ENCODE peak calls at places on chromosomes 6 and 20, in four cellular contexts. O is IMR-90, K is K562, C is GM12878. X is an unnamed sample. For H4K20me1, the result is how much of the 10 kb centered on the place peaks cover.

GRCh38 chr6:142896732-142897131 is 48.2 kb downstream of the HIVEP2 start:
- DNase-seq in K (no peak), O (no peak), C (no peak), X (no peak)

GRCh38 chr6:168923171-168923570 is 330.5 kb downstream of the THBS2 start:
- DNase-seq in C (no peak), O (no peak), K (no peak), X (no peak)

GRCh38 chr6:134938896-134939295 is 11.0 kb downstream of the ALDH8A1 start:
- DNase-seq in K (no peak), C (peak), O (peak), X (no peak)

GRCh38 chr20:31543966-31544598 is 29.8 kb downstream of the HM13 start:
- DNase-seq in C (no peak), K (no peak), O (peak), X (no peak)

GRCh38 chr20:7490288-7490687 is 450.0 kb downstream of the HAO1 start:
- DNase-seq in O (no peak), K (no peak), C (no peak), X (no peak)

GRCh38 chr6:125477849-125478248 is 176.1 kb upstream of the HDDC2 start:
- DNase-seq in K (no peak), O (no peak), C (no peak), X (no peak)

GRCh38 chr6:2731281-2731909 is 19.3 kb downstream of the MYLK4 start:
- DNase-seq in C (no peak), K (no peak), O (no peak), X (no peak)

GRCh38 chr20:12411246-12411940 is 493.7 kb downstream of the BTBD3 start:
- DNase-seq in K (no peak), C (no peak), O (no peak), X (no peak)

GRCh38 chr20:47027042-47027441 is 132.4 kb downstream of the EYA2 start:
- DNase-seq in O (no peak), C (no peak), K (no peak), X (no peak)

GRCh38 chr20:8616792-8617191 is 452.1 kb upstream of the PLCB4 start:
- DNase-seq in C (no peak), K (no peak), O (peak), X (no peak)

GRCh38 chr6:71410164-71410566 is 121.6 kb downstream of the OGFRL1 start:
- DNase-seq in O (peak), C (peak), K (no peak), X (no peak)

GRCh38 chr6:113564401-113565161 is 292.6 kb upstream of the MARCKS start:
- DNase-seq in C (no peak), O (peak), K (no peak), X (peak)

GRCh38 chr6:85792278-85792677 is 149.6 kb upstream of the SYNCRIP start:
- DNase-seq in C (no peak), O (peak), K (no peak), X (no peak)

GRCh38 chr20:46022411-46023147 is 6.4 kb upstream of the SLC12A5 start:
- DNase-seq in C (no peak), K (peak), O (peak), X (peak)

GRCh38 chr6:1424306-1424927 is 35.0 kb downstream of the FOXF2 start:
- DNase-seq in C (no peak), O (peak), K (no peak), X (peak)

GRCh38 chr20:47784599-47785320 is 521 bp downstream of the SULF2 start:
- DNase-seq in O (peak), C (no peak), K (no peak), X (peak)

GRCh38 chr6:111872521-111873177 is 603 bp downstream of the FYN start:
- DNase-seq in K (peak), C (no peak), O (peak), X (no peak)

GRCh38 chr6:68958327-68958726 is 323.2 kb downstream of the ADGRB3 start:
- DNase-seq in C (no peak), O (no peak), K (no peak), X (peak)

GRCh38 chr6:107264357-107264831 is 149.1 kb upstream of the BEND3 start:
- DNase-seq in O (peak), K (no peak), C (no peak), X (peak)

GRCh38 chr6:13188306-13188705 is 140.0 kb downstream of the TBC1D7 start:
- DNase-seq in K (no peak), O (no peak), C (no peak), X (no peak)

GRCh38 chr6:13187692-13188091 is 140.6 kb downstream of the TBC1D7 start:
- DNase-seq in K (no peak), O (no peak), C (no peak), X (no peak)

GRCh38 chr6:13189710-13190109 is 138.6 kb downstream of the TBC1D7 start:
- DNase-seq in K (no peak), C (no peak), O (no peak), X (peak)

GRCh38 chr6:13191461-13191860 is 136.9 kb downstream of the TBC1D7 start:
- DNase-seq in C (no peak), K (no peak), O (no peak), X (no peak)

DNA sequence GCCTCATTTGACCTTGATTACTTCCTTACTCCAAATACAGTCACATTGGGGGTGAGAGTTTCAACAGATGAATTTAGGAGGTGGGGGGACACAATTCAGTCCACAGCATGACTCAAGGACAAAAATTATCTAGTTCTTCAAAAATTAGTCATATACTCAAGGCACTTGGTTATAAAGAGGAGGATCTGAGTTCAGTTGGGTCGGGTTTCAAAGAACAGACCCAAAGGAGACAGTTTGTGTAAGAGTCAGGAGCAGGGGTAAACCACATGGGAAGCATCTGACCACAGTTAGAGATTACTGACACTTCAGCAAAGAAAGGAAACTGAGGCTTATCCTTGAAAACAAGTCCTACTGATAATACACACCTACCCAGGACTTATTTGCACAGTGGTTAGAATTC is 137.9 kb downstream of the TBC1D7 start:
- DNase-seq in K (no peak), O (no peak), C (no peak), X (no peak)
- TF ChIP-seq BHLHE40 in K (no peak), O (no peak), C (no peak), X (no peak)

DNA sequence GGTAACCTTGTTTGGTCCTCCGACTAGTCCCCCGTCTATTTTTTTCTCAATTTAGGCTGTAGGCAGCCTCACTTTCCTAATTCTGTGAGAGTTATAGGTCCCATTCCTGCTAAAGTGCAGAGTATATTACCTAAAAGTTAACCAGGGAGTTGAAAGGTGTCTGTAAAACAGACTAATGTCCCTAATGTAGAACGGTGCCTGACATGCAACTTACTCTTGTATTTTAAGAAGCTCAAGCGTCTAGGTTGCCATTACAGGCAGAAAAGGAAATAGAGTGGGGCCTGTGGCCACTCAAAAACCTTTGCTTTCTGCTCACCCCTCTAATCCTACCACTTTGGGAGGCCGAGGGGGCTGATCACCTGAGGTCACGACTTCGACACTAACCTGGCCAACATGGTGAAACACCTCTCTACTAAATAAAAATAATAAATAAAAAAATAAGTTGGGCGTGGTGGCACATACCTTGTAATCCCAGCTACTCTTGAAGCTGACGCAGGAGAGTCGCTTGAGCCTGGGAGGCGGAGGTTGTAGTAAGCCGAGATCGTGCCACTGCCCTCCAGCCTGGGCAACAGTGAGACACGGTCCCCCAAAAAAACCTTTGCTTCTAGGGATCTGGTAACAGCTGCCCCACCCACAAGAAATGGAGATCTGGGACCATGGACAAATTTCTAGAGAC is 37.9 kb downstream of the HFE start:
- DNase-seq in K (no peak), C (no peak), O (no peak), X (no peak)
- H4K20me1 ChIP-seq in K (under half), C (under half), O (under half), X (under half)

DNA sequence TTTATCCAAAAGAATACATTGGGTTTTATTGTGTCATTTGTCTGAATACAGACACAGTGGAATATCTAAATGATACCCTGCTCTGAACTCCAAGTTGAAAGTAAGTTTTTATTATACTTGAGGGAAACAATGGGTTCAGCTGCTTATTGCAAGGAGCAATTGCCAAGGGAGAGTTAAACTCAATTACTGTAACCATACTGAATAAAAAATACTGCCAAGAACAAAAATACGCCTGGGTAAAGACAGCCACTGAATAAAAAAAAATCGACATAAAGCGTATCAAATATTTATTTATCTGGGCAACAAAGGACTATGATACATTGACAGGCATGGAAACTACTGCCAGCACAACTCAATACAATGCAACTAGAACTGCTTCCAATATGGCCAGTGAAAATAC is 18.1 kb downstream of the TFAP2A start:
- DNase-seq in C (no peak), K (no peak), O (no peak), X (no peak)
- TF ChIP-seq BHLHE40 in C (no peak), K (no peak), O (no peak), X (no peak)

GRCh38 chr6:11367638-11368199 is 135.3 kb upstream of the NEDD9 start:
- DNase-seq in C (no peak), O (no peak), K (no peak), X (peak)

GRCh38 chr6:11368760-11369159 is 136.3 kb upstream of the NEDD9 start:
- DNase-seq in C (no peak), O (no peak), K (no peak), X (no peak)

GRCh38 chr6:11366183-11366933 is 133.9 kb upstream of the NEDD9 start:
- DNase-seq in K (no peak), O (no peak), C (peak), X (no peak)

GRCh38 chr6:11368264-11368663 is 135.8 kb upstream of the NEDD9 start:
- DNase-seq in C (no peak), O (no peak), K (no peak), X (peak)

DNA sequence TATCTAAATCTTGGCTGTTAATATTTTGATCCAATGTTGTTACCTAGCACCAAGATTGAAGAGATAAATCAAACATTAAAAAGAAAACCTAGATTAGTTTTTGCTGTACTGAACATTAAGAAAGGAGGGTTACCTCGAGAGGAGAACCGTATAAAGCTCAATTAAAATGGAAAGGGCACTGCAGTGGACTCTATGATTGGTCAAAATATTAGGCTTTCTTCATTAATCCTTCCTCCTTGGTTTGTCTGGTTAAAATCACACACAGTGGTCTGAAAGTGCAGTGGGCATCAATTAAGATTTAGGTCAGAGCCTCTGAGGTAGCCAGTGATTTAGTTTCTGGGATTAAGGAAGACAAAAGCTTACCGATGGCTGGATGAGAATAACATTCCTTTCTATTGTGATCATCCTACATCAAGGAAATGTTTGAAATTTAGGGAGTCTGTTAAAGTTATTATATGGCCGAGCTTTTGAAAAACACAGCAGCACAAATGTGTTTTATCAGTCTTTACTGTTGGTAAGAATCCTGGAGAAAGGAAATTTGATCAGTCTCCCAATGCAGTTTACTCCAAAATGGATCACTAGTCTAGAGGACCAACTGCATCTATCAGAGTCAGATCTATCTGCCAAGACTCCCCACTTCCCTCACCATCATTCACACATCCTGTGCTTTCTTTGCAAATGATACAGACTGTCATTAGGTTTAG is 134.6 kb upstream of the NEDD9 start:
- DNase-seq in O (no peak), K (no peak), C (no peak), X (no peak)
- H4K20me1 ChIP-seq in O (under half), K (under half), C (under half), X (under half)

X was measured in HepG2.